ENCODE peak calls at places on chromosomes 16 and 17, in six cellular contexts. L, E, A, M, P and Y are unnamed samples.

GRCh38 chr16:68423771-68424170 is 24.5 kb downstream of the SMPD3 start:
- DNase-seq in P (no peak), M (no peak), L (no peak), A (peak), E (no peak), Y (no peak)

GRCh38 chr16:81446318-81447275 is 2.0 kb downstream of the CMIP start:
- DNase-seq in E (peak), P (no peak), A (no peak), L (no peak), M (peak), Y (peak)

GRCh38 chr17:8126306-8127066 is 2.6 kb upstream of the HES7 start:
- DNase-seq in E (no peak), P (no peak), M (peak), L (no peak), A (no peak), Y (peak)

GRCh38 chr17:62093188-62094155 is 28.4 kb upstream of the MED13 start:
- DNase-seq in P (no peak), L (no peak), E (peak), M (peak), A (no peak), Y (peak)

GRCh38 chr17:48194097-48194550 is 86.6 kb downstream of the SNX11 start:
- DNase-seq in L (no peak), E (no peak), M (no peak), A (no peak), P (no peak), Y (no peak)

GRCh38 chr17:1055751-1056645 is 59.1 kb downstream of the TIMM22 start:
- DNase-seq in E (no peak), L (no peak), M (no peak), A (no peak), P (peak), Y (peak)

GRCh38 chr17:6711081-6711674 is 2.0 kb downstream of the SLC13A5 start:
- DNase-seq in L (no peak), M (no peak), E (no peak), P (no peak), A (no peak), Y (no peak)

GRCh38 chr16:9135797-9136196 is 44.4 kb downstream of the HAPSTR1 start:
- DNase-seq in M (peak), E (no peak), A (peak), P (no peak), L (no peak), Y (no peak)

GRCh38 chr17:74852237-74853047 is 7.2 kb downstream of the GRIN2C start:
- DNase-seq in A (no peak), E (no peak), P (no peak), M (peak), L (no peak), Y (peak)

GRCh38 chr17:36945959-36946725 is 2.6 kb upstream of the AATF start:
- DNase-seq in E (no peak), A (no peak), L (no peak), M (no peak), P (no peak), Y (no peak)

GRCh38 chr17:5034063-5034462 is 1.2 kb downstream of the SLC52A1 start:
- DNase-seq in E (no peak), P (no peak), L (no peak), M (no peak), A (no peak), Y (no peak)

GRCh38 chr17:6523330-6523729 is 33.0 kb downstream of the PITPNM3 start:
- DNase-seq in M (no peak), A (peak), E (peak), L (no peak), P (no peak), Y (no peak)

GRCh38 chr17:57355090-57355859 is 99.0 kb downstream of the MSI2 start:
- DNase-seq in E (no peak), M (no peak), L (no peak), A (no peak), P (no peak), Y (no peak)

GRCh38 chr17:68290268-68290954 is 516 bp downstream of the SLC16A6 start:
- DNase-seq in L (no peak), A (no peak), P (peak), M (peak), E (no peak), Y (peak)

GRCh38 chr17:4375039-4375748 is 8.7 kb upstream of the UBE2G1 start:
- DNase-seq in E (no peak), M (peak), A (no peak), L (no peak), P (no peak), Y (peak)

GRCh38 chr16:75702247-75702646 is 986 bp upstream of the DUXB start:
- DNase-seq in L (no peak), M (no peak), E (peak), A (no peak), P (no peak), Y (no peak)

GRCh38 chr17:49995055-49995738 is at the start of gene DLX3:
- DNase-seq in E (peak), M (no peak), L (no peak), A (peak), P (peak), Y (no peak)

GRCh38 chr17:44568311-44568710 is 11.0 kb downstream of the FZD2 start:
- DNase-seq in L (no peak), M (no peak), E (no peak), P (no peak), A (no peak), Y (no peak)

GRCh38 chr17:7922499-7923289 is 6.6 kb upstream of the RNF227 start:
- DNase-seq in A (peak), L (no peak), M (peak), P (peak), E (no peak), Y (peak)

GRCh38 chr17:336110-337021 is 16.2 kb downstream of the RPH3AL start:
- DNase-seq in E (no peak), P (peak), M (no peak), L (no peak), A (peak), Y (no peak)

GRCh38 chr16:67683767-67684166 is 17.2 kb downstream of the C16orf86 start:
- DNase-seq in M (no peak), P (no peak), E (no peak), L (no peak), A (no peak), Y (no peak)

GRCh38 chr17:56929362-56929969 is 15.6 kb upstream of the TRIM25 start:
- DNase-seq in M (no peak), E (no peak), P (no peak), L (no peak), A (no peak), Y (no peak)

GRCh38 chr17:3335876-3336275 is 37.7 kb upstream of the OR3A1 start:
- DNase-seq in E (peak), P (no peak), M (no peak), L (no peak), A (no peak), Y (no peak)

GRCh38 chr16:11759163-11759834 is 16.6 kb upstream of the TXNDC11 start:
- DNase-seq in M (no peak), L (no peak), P (no peak), E (no peak), A (no peak), Y (no peak)

GRCh38 chr16:12601290-12601900 is 202.3 kb downstream of the CPPED1 start:
- DNase-seq in A (peak), M (no peak), P (no peak), E (no peak), L (no peak), Y (no peak)

GRCh38 chr17:47889734-47890529 is 6.1 kb upstream of the SP2 start:
- DNase-seq in P (peak), E (no peak), M (peak), L (peak), A (peak), Y (peak)

GRCh38 chr17:79024901-79025737 is 1.1 kb downstream of the C1QTNF1 start:
- DNase-seq in M (no peak), E (no peak), P (peak), L (no peak), A (peak), Y (no peak)

GRCh38 chr16:73027655-73028220 is 20.2 kb downstream of the ZFHX3 start:
- DNase-seq in E (no peak), M (no peak), A (peak), P (no peak), L (no peak), Y (no peak)
- TF ChIP-seq CTCF in E (no peak), M (no peak), A (no peak), P (no peak), L (no peak), Y (no peak)

GRCh38 chr17:40032322-40033320 is 17.4 kb downstream of the CSF3 start:
- DNase-seq in L (no peak), E (no peak), A (no peak), M (no peak), P (peak), Y (no peak)

GRCh38 chr17:40031706-40032105 is 16.5 kb downstream of the CSF3 start:
- DNase-seq in M (no peak), L (no peak), P (no peak), E (no peak), A (no peak), Y (no peak)

GRCh38 chr17:40034426-40035161 is 19.4 kb downstream of the CSF3 start:
- DNase-seq in E (no peak), M (no peak), A (no peak), L (no peak), P (no peak), Y (no peak)

GRCh38 chr17:40033339-40033738 is 18.1 kb downstream of the CSF3 start:
- DNase-seq in P (no peak), A (no peak), L (no peak), M (no peak), E (no peak), Y (no peak)

GRCh38 chr17:40035162-40035559 is 19.0 kb downstream of the MED24 start:
- DNase-seq in E (no peak), L (no peak), M (no peak), P (no peak), A (no peak), Y (no peak)
- TF ChIP-seq CTCF in E (peak), L (peak), M (peak), P (peak), A (peak), Y (peak)

GRCh38 chr17:72735602-72736001 is 356.9 kb downstream of the SLC39A11 start:
- DNase-seq in L (no peak), M (no peak), A (no peak), E (no peak), P (no peak), Y (no peak)

GRCh38 chr17:72733619-72734282 is 358.7 kb downstream of the SLC39A11 start:
- DNase-seq in A (no peak), P (no peak), M (no peak), L (no peak), E (no peak), Y (peak)

GRCh38 chr17:72734611-72735010 is 357.9 kb downstream of the SLC39A11 start:
- DNase-seq in P (no peak), M (no peak), E (no peak), L (no peak), A (no peak), Y (no peak)

GRCh38 chr17:72732893-72733618 is 359.4 kb downstream of the SLC39A11 start:
- DNase-seq in M (no peak), A (no peak), E (no peak), P (no peak), L (no peak), Y (no peak)

DNA sequence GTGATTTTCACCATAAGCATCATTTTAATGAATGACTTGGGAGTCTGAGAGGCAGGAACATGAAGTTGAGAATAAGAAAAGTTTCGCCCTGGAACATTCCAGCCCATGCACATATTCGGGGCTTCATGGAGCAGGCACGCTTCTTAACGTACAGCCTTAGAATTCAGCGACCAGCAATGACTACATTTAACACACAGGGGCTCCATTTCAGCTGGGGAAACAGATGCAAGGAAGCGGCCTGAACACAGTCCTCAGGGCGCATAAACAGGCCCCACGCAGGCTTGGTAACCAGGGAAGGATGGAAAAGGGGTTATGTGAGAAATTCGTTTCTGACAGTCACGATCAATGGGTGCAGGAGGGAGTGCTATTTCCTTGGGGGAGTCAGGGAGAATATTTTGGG is 357.4 kb downstream of the SLC39A11 start:
- DNase-seq in M (no peak), E (no peak), P (no peak), A (no peak), L (no peak), Y (no peak)
- TF ChIP-seq CTCF in M (no peak), E (no peak), P (no peak), A (no peak), L (no peak), Y (no peak)

GRCh38 chr17:51493206-51493605 is 232.9 kb downstream of the UTP18 start:
- DNase-seq in M (no peak), A (no peak), L (no peak), P (no peak), E (no peak), Y (no peak)

GRCh38 chr17:51486885-51487520 is 226.7 kb downstream of the UTP18 start:
- DNase-seq in P (no peak), M (no peak), L (no peak), E (no peak), A (no peak), Y (no peak)

GRCh38 chr17:51486091-51486490 is 225.7 kb downstream of the UTP18 start:
- DNase-seq in L (no peak), P (no peak), A (no peak), M (no peak), E (no peak), Y (no peak)

GRCh38 chr17:51491416-51491815 is 231.1 kb downstream of the UTP18 start:
- DNase-seq in A (no peak), M (no peak), E (no peak), L (no peak), P (no peak), Y (no peak)

DNA sequence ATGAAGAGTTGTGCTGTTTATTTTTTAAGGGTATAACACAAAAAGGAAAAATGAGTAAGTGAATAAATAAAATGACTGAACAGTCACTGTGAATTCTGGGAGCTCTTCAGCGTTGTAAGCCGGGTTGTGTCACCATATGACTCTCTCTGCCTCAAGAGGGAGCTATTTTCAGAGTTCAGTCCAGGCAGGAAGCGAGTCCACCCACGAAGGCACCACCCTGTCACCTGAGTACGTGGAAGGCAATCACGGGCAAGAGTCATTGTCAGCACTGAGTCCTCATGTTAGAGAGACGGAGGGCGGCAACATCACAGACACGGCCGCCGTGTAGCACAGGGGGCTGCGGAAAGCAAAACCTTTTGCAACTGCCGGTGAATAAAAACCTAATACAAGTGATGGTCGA is 227.6 kb downstream of the UTP18 start:
- DNase-seq in L (no peak), E (no peak), M (no peak), A (no peak), P (no peak), Y (no peak)
- TF ChIP-seq CTCF in L (no peak), E (peak), M (peak), A (no peak), P (no peak), Y (peak)